ENCODE peak calls at places on chromosomes 6 and 20, in five cellular contexts. W is NCI-H2171; S is naive thymus-derived CD8-positive, alpha-beta T cell; R is NCI-H1417; V is AG08396. U is an unnamed sample.

GRCh38 chr20:38151455-38151854 is 13.6 kb downstream of the TGM2 start:
- DNase-seq in W (no peak), S (no peak), R (no peak), V (no peak), U (no peak)

GRCh38 chr6:81002126-81002525 is 750.4 kb downstream of the TENT5A start:
- DNase-seq in W (no peak), S (no peak), R (no peak), V (no peak), U (no peak)

GRCh38 chr20:5172903-5173463 is 46.2 kb downstream of the CDS2 start:
- DNase-seq in W (no peak), S (no peak), R (peak), V (no peak), U (no peak)

GRCh38 chr6:100658486-100658885 is 193.8 kb upstream of the SIM1 start:
- DNase-seq in W (no peak), S (no peak), R (peak), V (no peak), U (no peak)

GRCh38 chr6:85362652-85363310 is 87.1 kb upstream of the NT5E start:
- DNase-seq in W (no peak), S (no peak), R (no peak), V (no peak), U (no peak)

GRCh38 chr6:158020811-158021210 is 39.1 kb downstream of the SYNJ2 start:
- DNase-seq in W (no peak), S (no peak), R (no peak), V (no peak), U (no peak)

GRCh38 chr6:30690403-30691207 is at the start of gene NRM:
- DNase-seq in W (peak), S (peak), R (peak), V (peak), U (peak)

GRCh38 chr20:2946988-2947961 is 74.0 kb downstream of the PTPRA start:
- DNase-seq in W (no peak), S (no peak), R (peak), V (peak), U (peak)

GRCh38 chr6:24495516-24495847 is 713 bp downstream of the ALDH5A1 start:
- DNase-seq in W (peak), S (peak), R (peak), V (peak), U (peak)

GRCh38 chr6:108622601-108623335 is 62.1 kb downstream of the FOXO3 start:
- DNase-seq in W (no peak), S (no peak), R (no peak), V (peak), U (no peak)

GRCh38 chr20:8901237-8902025 is 167.5 kb upstream of the PLCB4 start:
- DNase-seq in W (no peak), S (no peak), R (no peak), V (peak), U (no peak)

GRCh38 chr6:107700016-107700335 is 124.1 kb downstream of the SCML4 start:
- DNase-seq in W (no peak), S (no peak), R (no peak), V (no peak), U (no peak)

GRCh38 chr6:111812080-111813038 is 60.9 kb downstream of the FYN start:
- DNase-seq in W (peak), S (no peak), R (no peak), V (no peak), U (no peak)